ENCODE peak calls at places on chromosomes 1 and 21, in seven cellular contexts. O, P, H, I, A, E and B are unnamed samples.

GRCh38 chr1:160103658-160104519 is 5.5 kb upstream of the IGSF8 start:
- DNase-seq in O (no peak), P (no peak), H (no peak), I (no peak), A (no peak), E (no peak), B (no peak)

GRCh38 chr1:20665736-20666135 is 4.6 kb upstream of the DDOST start:
- DNase-seq in O (no peak), P (no peak), H (no peak), I (no peak), A (no peak), E (no peak), B (no peak)

GRCh38 chr1:245687636-245688535 is 533.1 kb downstream of the KIF26B start:
- DNase-seq in O (peak), P (peak), H (no peak), I (no peak), A (no peak), E (no peak), B (peak)

GRCh38 chr1:85607126-85607912 is 26.8 kb downstream of the CCN1 start:
- DNase-seq in O (no peak), P (peak), H (no peak), I (no peak), A (peak), E (no peak), B (no peak)

GRCh38 chr1:7462627-7463026 is 308.5 kb upstream of the VAMP3 start:
- DNase-seq in O (no peak), P (no peak), H (no peak), I (no peak), A (no peak), E (no peak), B (no peak)

GRCh38 chr1:226332947-226333346 is 24.0 kb upstream of the LIN9 start:
- DNase-seq in O (no peak), P (no peak), H (no peak), I (no peak), A (no peak), E (no peak), B (no peak)

GRCh38 chr1:36925251-36925650 is 109.1 kb downstream of the GRIK3 start:
- DNase-seq in O (no peak), P (no peak), H (no peak), I (no peak), A (no peak), E (no peak), B (no peak)

GRCh38 chr1:233439721-233440120 is 112.2 kb downstream of the MAP3K21 start:
- DNase-seq in O (no peak), P (no peak), H (no peak), I (no peak), A (no peak), E (no peak), B (no peak)

GRCh38 chr1:67759692-67760029 is 73.6 kb downstream of the GNG12 start:
- DNase-seq in O (no peak), P (no peak), H (no peak), I (no peak), A (no peak), E (no peak), B (no peak)

GRCh38 chr1:240526321-240526720 is 85.6 kb downstream of the GREM2 start:
- DNase-seq in O (no peak), P (peak), H (no peak), I (no peak), A (no peak), E (no peak), B (peak)

GRCh38 chr21:42381347-42381984 is 14.4 kb downstream of the TMPRSS3 start:
- DNase-seq in O (no peak), P (peak), H (peak), I (no peak), A (no peak), E (no peak), B (peak)

GRCh38 chr1:93847811-93848288 is 31.2 kb downstream of the DNTTIP2 start:
- DNase-seq in O (peak), P (peak), H (peak), I (peak), A (peak), E (peak), B (peak)

GRCh38 chr1:53560572-53561487 is 101.6 kb downstream of the DMRTB1 start:
- DNase-seq in O (no peak), P (no peak), H (no peak), I (no peak), A (no peak), E (no peak), B (peak)

GRCh38 chr1:205588691-205589445 is 42.9 kb downstream of the ELK4 start:
- DNase-seq in O (no peak), P (peak), H (no peak), I (no peak), A (no peak), E (no peak), B (no peak)

GRCh38 chr1:21902378-21903012 is 34.6 kb downstream of the HSPG2 start:
- DNase-seq in O (no peak), P (no peak), H (no peak), I (no peak), A (no peak), E (no peak), B (no peak)

GRCh38 chr1:21899972-21900371 is 37.1 kb downstream of the HSPG2 start:
- DNase-seq in O (no peak), P (no peak), H (no peak), I (no peak), A (no peak), E (peak), B (no peak)

GRCh38 chr1:21900766-21901472 is 36.2 kb downstream of the HSPG2 start:
- DNase-seq in O (no peak), P (no peak), H (no peak), I (no peak), A (no peak), E (no peak), B (no peak)

GRCh38 chr1:21901986-21902377 is 35.1 kb downstream of the HSPG2 start:
- DNase-seq in O (no peak), P (no peak), H (no peak), I (no peak), A (no peak), E (no peak), B (no peak)

GRCh38 chr1:21901473-21901847 is 35.6 kb downstream of the HSPG2 start:
- DNase-seq in O (no peak), P (no peak), H (no peak), I (no peak), A (no peak), E (peak), B (no peak)
- TF ChIP-seq CTCF in O (no peak), P (no peak), H (no peak), I (no peak), A (no peak), E (no peak), B (no peak)

GRCh38 chr1:209549384-209550001 is 34.0 kb upstream of the CAMK1G start:
- DNase-seq in O (peak), P (peak), H (no peak), I (no peak), A (no peak), E (no peak), B (peak)
- TF ChIP-seq CTCF in O (peak), P (peak), H (no peak), I (no peak), A (peak), E (no peak), B (peak)

GRCh38 chr1:3727042-3727824 is 25.0 kb upstream of the CCDC27 start:
- DNase-seq in O (peak), P (peak), H (no peak), I (no peak), A (no peak), E (no peak), B (peak)
- TF ChIP-seq CTCF in O (peak), P (peak), H (no peak), I (no peak), A (peak), E (peak), B (peak)

GRCh38 chr1:24319962-24320361 is 805 bp downstream of the GRHL3 start:
- DNase-seq in O (no peak), P (no peak), H (no peak), I (no peak), A (no peak), E (no peak), B (no peak)

GRCh38 chr1:24322636-24323177 is 3.5 kb downstream of the GRHL3 start:
- DNase-seq in O (no peak), P (no peak), H (no peak), I (no peak), A (no peak), E (no peak), B (no peak)

GRCh38 chr1:24321150-24321549 is 2.0 kb downstream of the GRHL3 start:
- DNase-seq in O (no peak), P (no peak), H (no peak), I (no peak), A (no peak), E (no peak), B (no peak)

GRCh38 chr1:24323281-24323680 is 4.1 kb downstream of the GRHL3 start:
- DNase-seq in O (no peak), P (no peak), H (no peak), I (no peak), A (no peak), E (no peak), B (no peak)

GRCh38 chr1:24321712-24322635 is 2.8 kb downstream of the GRHL3 start:
- DNase-seq in O (peak), P (peak), H (peak), I (peak), A (peak), E (peak), B (peak)
- TF ChIP-seq CTCF in O (no peak), P (no peak), H (no peak), I (no peak), A (no peak), E (no peak), B (no peak)

GRCh38 chr1:63368131-63368530 is 704 bp downstream of the ALG6 start:
- DNase-seq in O (no peak), P (no peak), H (no peak), I (no peak), A (no peak), E (no peak), B (no peak)

GRCh38 chr1:63366915-63367217 is 561 bp upstream of the ALG6 start:
- DNase-seq in O (no peak), P (no peak), H (no peak), I (no peak), A (no peak), E (no peak), B (no peak)

GRCh38 chr1:63362578-63362977 is 4.8 kb upstream of the ALG6 start:
- DNase-seq in O (no peak), P (no peak), H (no peak), I (no peak), A (no peak), E (no peak), B (no peak)

GRCh38 chr1:63363014-63363413 is 4.4 kb upstream of the ALG6 start:
- DNase-seq in O (no peak), P (no peak), H (no peak), I (no peak), A (no peak), E (no peak), B (no peak)

GRCh38 chr1:63367218-63368103 is at the start of gene ALG6:
- DNase-seq in O (peak), P (peak), H (peak), I (peak), A (peak), E (peak), B (peak)
- TF ChIP-seq CTCF in O (peak), P (no peak), H (no peak), I (no peak), A (no peak), E (no peak), B (no peak)

GRCh38 chr1:192580351-192580962 is 4.9 kb downstream of the RGS1 start:
- DNase-seq in O (no peak), P (no peak), H (no peak), I (no peak), A (peak), E (no peak), B (no peak)
- TF ChIP-seq CTCF in O (peak), P (peak), H (no peak), I (no peak), A (peak), E (peak), B (no peak)

DNA sequence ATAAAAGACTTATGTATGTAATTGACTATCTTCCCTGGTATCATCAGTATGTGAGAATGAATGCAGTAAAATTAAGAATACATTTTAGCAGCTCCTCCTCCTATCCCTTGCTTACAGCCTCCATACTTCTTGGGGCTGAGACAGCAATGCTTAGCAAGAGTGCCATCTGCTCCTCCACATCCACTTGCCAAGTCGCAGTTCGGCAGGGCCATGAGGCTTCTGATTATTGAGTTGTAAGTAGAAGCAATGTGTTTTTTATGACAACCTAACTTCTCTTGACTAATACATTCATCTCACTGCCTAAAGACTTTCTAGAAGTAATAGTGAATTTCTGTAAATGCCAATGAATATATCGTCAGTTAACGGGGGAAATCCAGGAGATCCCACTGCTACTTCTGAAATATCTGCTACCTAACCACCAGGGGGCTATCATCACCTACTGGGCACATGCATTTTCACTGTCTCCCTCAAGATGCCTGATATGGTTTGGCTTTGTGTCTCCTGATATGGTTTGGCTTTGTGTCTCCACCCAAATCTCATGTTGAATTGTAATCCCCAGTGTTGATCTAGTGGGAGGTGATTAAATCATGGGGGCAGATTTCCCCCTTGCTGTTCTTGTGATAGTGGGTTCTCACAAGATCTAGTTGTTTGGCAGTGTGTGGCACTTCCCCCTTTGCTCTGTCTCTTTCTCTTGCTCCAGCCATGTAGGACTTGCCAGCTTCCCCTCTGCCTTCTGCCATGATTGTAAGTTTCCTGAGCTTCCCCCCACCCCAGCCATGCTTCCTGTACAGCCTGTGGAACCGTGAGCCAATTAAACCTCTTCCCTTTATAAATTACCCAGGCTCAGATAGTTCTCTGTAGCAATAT is 59.6 kb downstream of the EXTL2 start:
- DNase-seq in O (no peak), P (peak), H (no peak), I (no peak), A (peak), E (no peak), B (no peak)
- TF ChIP-seq CTCF in O (peak), P (peak), H (peak), I (no peak), A (peak), E (peak), B (peak)

GRCh38 chr21:18161841-18162240 is 82.8 kb upstream of the CHODL start:
- DNase-seq in O (no peak), P (no peak), H (no peak), I (no peak), A (no peak), E (no peak), B (no peak)

GRCh38 chr21:18168108-18168507 is 76.5 kb upstream of the CHODL start:
- DNase-seq in O (no peak), P (no peak), H (no peak), I (no peak), A (no peak), E (no peak), B (no peak)

GRCh38 chr21:18170221-18170620 is 74.4 kb upstream of the CHODL start:
- DNase-seq in O (no peak), P (no peak), H (no peak), I (no peak), A (no peak), E (no peak), B (no peak)

GRCh38 chr21:18164483-18164882 is 80.2 kb upstream of the CHODL start:
- DNase-seq in O (no peak), P (no peak), H (no peak), I (no peak), A (no peak), E (no peak), B (no peak)

GRCh38 chr21:18164933-18165332 is 79.7 kb upstream of the CHODL start:
- DNase-seq in O (no peak), P (no peak), H (no peak), I (no peak), A (no peak), E (no peak), B (no peak)
- TF ChIP-seq CTCF in O (no peak), P (peak), H (no peak), I (no peak), A (no peak), E (no peak), B (no peak)